ENCODE peak calls at places on chromosome 1, in four cellular contexts. N, K, Z and V are unnamed samples.

GRCh38 chr1:12594966-12595838 is 22.8 kb downstream of the DHRS3 start:
- DNase-seq in K (peak), N (peak), Z (peak), V (peak)

GRCh38 chr1:224359207-224359606 is 2.5 kb downstream of the CNIH4 start:
- DNase-seq in Z (no peak), N (no peak), K (no peak), V (no peak)

GRCh38 chr1:15226626-15227286 is 20.3 kb upstream of the FHAD1 start:
- DNase-seq in N (no peak), Z (no peak), K (no peak), V (no peak)

GRCh38 chr1:29488794-29489309 is 252.5 kb downstream of the PTPRU start:
- DNase-seq in K (no peak), N (no peak), Z (no peak), V (no peak)

GRCh38 chr1:18556364-18556763 is 74.3 kb upstream of the PAX7 start:
- DNase-seq in Z (no peak), K (no peak), N (no peak), V (peak)

GRCh38 chr1:157025856-157026255 is 19.7 kb downstream of the ARHGEF11 start:
- DNase-seq in K (no peak), Z (no peak), N (no peak), V (no peak)

GRCh38 chr1:162207862-162208261 is 138.4 kb downstream of the NOS1AP start:
- DNase-seq in Z (no peak), N (no peak), K (no peak), V (no peak)

GRCh38 chr1:205585835-205586785 is 45.7 kb downstream of the ELK4 start:
- DNase-seq in N (no peak), Z (no peak), K (no peak), V (no peak)

GRCh38 chr1:174812026-174812425 is 187.7 kb upstream of the CACYBP start:
- DNase-seq in K (no peak), Z (no peak), N (no peak), V (no peak)

GRCh38 chr1:92792340-92792782 is 7.5 kb upstream of the EVI5 start:
- DNase-seq in Z (peak), N (no peak), K (peak), V (no peak)

GRCh38 chr1:118250232-118250631 is 65.2 kb upstream of the SPAG17 start:
- DNase-seq in K (no peak), N (no peak), Z (no peak), V (no peak)

GRCh38 chr1:51616903-51617708 is at the start of gene OSBPL9:
- DNase-seq in N (peak), Z (peak), K (peak), V (peak)

GRCh38 chr1:60989745-60990718 is 92.3 kb upstream of the NFIA start:
- DNase-seq in Z (no peak), K (no peak), N (peak), V (no peak)

GRCh38 chr1:211036701-211037494 is 97.0 kb downstream of the KCNH1 start:
- DNase-seq in Z (no peak), N (no peak), K (peak), V (peak)

GRCh38 chr1:13593511-13594131 is 10.0 kb downstream of the PDPN start:
- DNase-seq in K (no peak), Z (no peak), N (peak), V (no peak)

GRCh38 chr1:113931456-113931855 is 2.3 kb downstream of the HIPK1 start:
- DNase-seq in K (peak), Z (no peak), N (no peak), V (peak)

GRCh38 chr1:85894651-85895050 is 186.4 kb upstream of the ZNHIT6 start:
- DNase-seq in K (no peak), N (peak), Z (no peak), V (peak)

GRCh38 chr1:201184734-201185453 is 5.7 kb upstream of the IGFN1 start:
- DNase-seq in Z (peak), N (no peak), K (peak), V (peak)

GRCh38 chr1:55929652-55930051 is 649.7 kb downstream of the PLPP3 start:
- DNase-seq in Z (no peak), K (no peak), N (no peak), V (no peak)

GRCh38 chr1:31238986-31239613 is 587 bp downstream of the NKAIN1 start:
- DNase-seq in N (no peak), K (peak), Z (peak), V (no peak)

GRCh38 chr1:214354440-214355148 is 73.6 kb downstream of the SMYD2 start:
- DNase-seq in Z (no peak), K (peak), N (no peak), V (no peak)

GRCh38 chr1:21887796-21888195 is 49.3 kb downstream of the HSPG2 start:
- DNase-seq in Z (no peak), K (no peak), N (no peak), V (no peak)

GRCh38 chr1:174398246-174398645 is 49.5 kb upstream of the GPR52 start:
- DNase-seq in K (no peak), N (no peak), Z (no peak), V (no peak)

GRCh38 chr1:92987462-92987861 is 26.2 kb upstream of the DIPK1A start:
- DNase-seq in N (no peak), K (no peak), Z (no peak), V (no peak)